ENCODE peak calls at places on chromosome 20, in seven cellular contexts. U is HCT116, F is GM12878, O is H1, B is K562, Z is HepG2, D is SK-N-SH. T is an unnamed sample.

GRCh38 chr20:1802385-1803215 is 92.6 kb upstream of the SIRPA start:
- DNase-seq in B (peak; percentile 9), U (no peak), Z (peak; percentile 67), O (no peak), F (no peak), D (peak; percentile 87), T (peak; percentile 56)

GRCh38 chr20:37346526-37347346 is 796 bp downstream of the SRC start:
- DNase-seq in B (no peak), U (no peak), F (no peak), Z (no peak), D (peak; percentile 83), O (no peak), T (no peak)

GRCh38 chr20:53628076-53628475 is 34.4 kb upstream of the ZNF217 start:
- DNase-seq in U (no peak), F (no peak), B (no peak), O (no peak), D (no peak), Z (no peak), T (no peak)

GRCh38 chr20:3115190-3116107 is 30.9 kb upstream of the AVP start:
- DNase-seq in O (peak; percentile 31), U (peak; percentile 22), Z (peak; percentile 72), B (peak; percentile 67), F (peak; percentile 2), D (peak; percentile 89), T (peak; percentile 81)

GRCh38 chr20:31652917-31653385 is 15.2 kb downstream of the COX4I2 start:
- DNase-seq in B (no peak), D (peak; percentile 67), U (no peak), F (no peak), O (no peak), Z (no peak), T (no peak)

GRCh38 chr20:32628960-32629530 is 43.9 kb upstream of the NOL4L start:
- DNase-seq in F (no peak), D (no peak), Z (peak; percentile 34), U (no peak), O (no peak), B (peak; percentile 54), T (no peak)

GRCh38 chr20:18585134-18585533 is 2.7 kb upstream of the DTD1 start:
- DNase-seq in U (peak; percentile 78), Z (peak; percentile 86), F (no peak), B (no peak), O (peak; percentile 46), D (no peak), T (no peak)

GRCh38 chr20:43767686-43768474 is 41.1 kb upstream of the GTSF1L start:
- DNase-seq in D (peak; percentile 50), Z (no peak), U (no peak), O (no peak), F (no peak), B (no peak), T (no peak)

GRCh38 chr20:3563548-3564177 is 92.8 kb downstream of the ATRN start:
- DNase-seq in U (peak; percentile 41), D (peak; percentile 53), B (peak; percentile 15), F (peak; percentile 8), O (no peak), Z (peak; percentile 63), T (peak; percentile 18)

GRCh38 chr20:13119583-13119982 is 101.5 kb upstream of the ISM1 start:
- DNase-seq in O (peak; percentile 15), Z (peak; percentile 84), U (peak; percentile 51), B (peak; percentile 13), D (peak; percentile 51), F (no peak), T (peak; percentile 15)

GRCh38 chr20:32871622-32872160 is 13.0 kb downstream of the EFCAB8 start:
- DNase-seq in D (no peak), Z (no peak), F (no peak), O (no peak), B (no peak), U (no peak), T (no peak)

GRCh38 chr20:13549451-13549850 is 89.3 kb downstream of the TASP1 start:
- DNase-seq in O (no peak), D (no peak), U (no peak), Z (no peak), B (no peak), F (no peak), T (no peak)

GRCh38 chr20:52793339-52793963 is 178.7 kb upstream of the TSHZ2 start:
- DNase-seq in B (no peak), F (no peak), D (peak; percentile 14), Z (no peak), U (no peak), O (no peak), T (no peak)

GRCh38 chr20:10047427-10047826 is 12.6 kb downstream of the ANKEF1 start:
- DNase-seq in U (no peak), O (peak; percentile 17), B (no peak), F (no peak), Z (peak; percentile 39), D (peak; percentile 27), T (no peak)

GRCh38 chr20:7505152-7505834 is 435.0 kb downstream of the HAO1 start:
- DNase-seq in D (no peak), Z (no peak), B (no peak), U (no peak), F (no peak), O (no peak), T (no peak)

GRCh38 chr20:51526105-51526470 is 16.4 kb downstream of the NFATC2 start:
- DNase-seq in F (no peak), U (no peak), B (no peak), Z (no peak), O (no peak), D (no peak), T (peak; percentile 80)
- TF ChIP-seq JUND in F (no peak), U (no peak), B (no peak), Z (no peak), O (no peak), D (no peak), T (no peak)

GRCh38 chr20:59018817-59019216 is 412 bp upstream of the TUBB1 start:
- DNase-seq in D (no peak), Z (no peak), B (no peak), F (no peak), O (no peak), U (no peak), T (no peak)
- TF ChIP-seq JUND in D (no peak), Z (no peak), B (no peak), F (no peak), O (no peak), U (no peak), T (no peak)

GRCh38 chr20:35523298-35523888 is 6.1 kb downstream of the C20orf173 start:
- DNase-seq in U (no peak), Z (peak; percentile 47), O (no peak), B (peak; percentile 66), D (peak; percentile 43), F (no peak), T (peak; percentile 29)
- TF ChIP-seq JUND in U (no peak), Z (no peak), O (no peak), B (no peak), D (no peak), F (no peak), T (no peak)

GRCh38 chr20:46458891-46459750 is 52.7 kb upstream of the ELMO2 start:
- DNase-seq in D (peak; percentile 84), F (peak; percentile 8), U (no peak), Z (no peak), O (peak; percentile 76), B (no peak), T (peak; percentile 55)
- TF ChIP-seq JUND in D (no peak), F (no peak), U (no peak), Z (no peak), O (no peak), B (no peak), T (no peak)

GRCh38 chr20:63326314-63327228 is 33.6 kb downstream of the COL20A1 start:
- DNase-seq in Z (no peak), B (no peak), D (no peak), O (no peak), U (no peak), F (peak; percentile 11), T (no peak)

GRCh38 chr20:63328026-63328700 is 33.0 kb downstream of the CHRNA4 start:
- DNase-seq in O (no peak), D (no peak), B (no peak), Z (no peak), U (no peak), F (no peak), T (no peak)

GRCh38 chr20:63328716-63329275 is 32.4 kb downstream of the CHRNA4 start:
- DNase-seq in O (no peak), U (no peak), Z (no peak), F (no peak), D (no peak), B (no peak), T (no peak)

GRCh38 chr20:63325554-63326313 is 32.7 kb downstream of the COL20A1 start:
- DNase-seq in Z (no peak), D (no peak), F (no peak), U (no peak), B (no peak), O (no peak), T (no peak)

GRCh38 chr20:63327229-63327745 is 33.9 kb downstream of the CHRNA4 start:
- DNase-seq in D (no peak), B (no peak), U (no peak), F (no peak), Z (no peak), O (no peak), T (no peak)
- TF ChIP-seq JUND in D (no peak), B (no peak), U (no peak), F (no peak), Z (no peak), O (no peak), T (no peak)

T was measured in T47D.